ENCODE peak calls at places on chromosome 10, in four cellular contexts. One of them, this sample, is unnamed.

GRCh38 chr10:117262296-117263293 is 21.7 kb downstream of the SLC18A2 start:
- DNase-seq in foreskin fibroblast: no peak
- DNase-seq in cardiac muscle cell: no peak
- DNase-seq in cardiac fibroblast: no peak
- DNase-seq in this sample: no peak

GRCh38 chr10:112834661-112835060 is 115.4 kb upstream of the TCF7L2 start:
- DNase-seq in foreskin fibroblast: no peak
- DNase-seq in cardiac muscle cell: no peak
- DNase-seq in cardiac fibroblast: no peak
- DNase-seq in this sample: no peak

GRCh38 chr10:45280113-45280512 is 35.3 kb downstream of the OR13A1 start:
- DNase-seq in foreskin fibroblast: no peak
- DNase-seq in cardiac muscle cell: peak; percentile 6
- DNase-seq in cardiac fibroblast: no peak
- DNase-seq in this sample: no peak

GRCh38 chr10:97250952-97251351 is 41.5 kb downstream of the ARHGAP19 start:
- DNase-seq in foreskin fibroblast: no peak
- DNase-seq in cardiac muscle cell: no peak
- DNase-seq in cardiac fibroblast: no peak
- DNase-seq in this sample: no peak

GRCh38 chr10:35379226-35380137 is 43.2 kb downstream of the CCNY start:
- DNase-seq in foreskin fibroblast: no peak
- DNase-seq in cardiac muscle cell: peak; percentile 89
- DNase-seq in cardiac fibroblast: peak; percentile 93
- DNase-seq in this sample: no peak

GRCh38 chr10:7756360-7756992 is 31.3 kb downstream of the KIN start:
- DNase-seq in foreskin fibroblast: no peak
- DNase-seq in cardiac muscle cell: peak; percentile 48
- DNase-seq in cardiac fibroblast: peak; percentile 51
- DNase-seq in this sample: no peak

GRCh38 chr10:110508806-110509544 is 11.3 kb downstream of the DUSP5 start:
- DNase-seq in foreskin fibroblast: no peak
- DNase-seq in cardiac muscle cell: no peak
- DNase-seq in cardiac fibroblast: peak; percentile 3
- DNase-seq in this sample: no peak

GRCh38 chr10:83835948-83836641 is 303.2 kb upstream of the GHITM start:
- DNase-seq in foreskin fibroblast: no peak
- DNase-seq in cardiac muscle cell: no peak
- DNase-seq in cardiac fibroblast: no peak
- DNase-seq in this sample: no peak

GRCh38 chr10:77689339-77689738 is 51.7 kb upstream of the KCNMA1 start:
- DNase-seq in foreskin fibroblast: no peak
- DNase-seq in cardiac muscle cell: no peak
- DNase-seq in cardiac fibroblast: no peak
- DNase-seq in this sample: no peak

GRCh38 chr10:119217937-119218579 is 10.7 kb downstream of the GRK5 start:
- DNase-seq in foreskin fibroblast: no peak
- DNase-seq in cardiac muscle cell: peak; percentile 93
- DNase-seq in cardiac fibroblast: no peak
- DNase-seq in this sample: no peak

GRCh38 chr10:80459047-80459865 is 5.1 kb downstream of the TSPAN14 start:
- DNase-seq in foreskin fibroblast: peak; percentile 86
- DNase-seq in cardiac muscle cell: peak; percentile 77
- DNase-seq in cardiac fibroblast: peak; percentile 74
- DNase-seq in this sample: no peak

GRCh38 chr10:78413294-78414055 is 379.8 kb downstream of the RPS24 start:
- DNase-seq in foreskin fibroblast: no peak
- DNase-seq in cardiac muscle cell: no peak
- DNase-seq in cardiac fibroblast: no peak
- DNase-seq in this sample: no peak

GRCh38 chr10:8088504-8088903 is 34.0 kb downstream of the GATA3 start:
- DNase-seq in foreskin fibroblast: no peak
- DNase-seq in cardiac muscle cell: no peak
- DNase-seq in cardiac fibroblast: no peak
- DNase-seq in this sample: no peak

GRCh38 chr10:133163889-133164815 is 4.1 kb downstream of the KNDC1 start:
- DNase-seq in foreskin fibroblast: no peak
- DNase-seq in cardiac muscle cell: no peak
- DNase-seq in cardiac fibroblast: no peak
- DNase-seq in this sample: no peak

GRCh38 chr10:79488303-79488702 is 24.0 kb upstream of the EIF5AL1 start:
- DNase-seq in foreskin fibroblast: peak; percentile 93
- DNase-seq in cardiac muscle cell: peak; percentile 95
- DNase-seq in cardiac fibroblast: peak; percentile 94
- DNase-seq in this sample: no peak

GRCh38 chr10:100725041-100725440 is 20.3 kb upstream of the PAX2 start:
- DNase-seq in foreskin fibroblast: no peak
- DNase-seq in cardiac muscle cell: peak; percentile 50
- DNase-seq in cardiac fibroblast: peak; percentile 11
- DNase-seq in this sample: no peak

GRCh38 chr10:18557960-18558359 is 93.4 kb downstream of the NSUN6 start:
- DNase-seq in foreskin fibroblast: no peak
- DNase-seq in cardiac muscle cell: no peak
- DNase-seq in cardiac fibroblast: no peak
- DNase-seq in this sample: no peak

GRCh38 chr10:126634347-126634746 is 36.1 kb downstream of the C10orf90 start:
- DNase-seq in foreskin fibroblast: no peak
- DNase-seq in cardiac muscle cell: no peak
- DNase-seq in cardiac fibroblast: no peak
- DNase-seq in this sample: no peak

GRCh38 chr10:133162178-133162909 is 2.3 kb downstream of the KNDC1 start:
- DNase-seq in foreskin fibroblast: no peak
- DNase-seq in cardiac muscle cell: no peak
- DNase-seq in cardiac fibroblast: no peak
- DNase-seq in this sample: no peak

GRCh38 chr10:69269761-69270160 is 8.5 kb upstream of the HK1 start:
- DNase-seq in foreskin fibroblast: peak; percentile 7
- DNase-seq in cardiac muscle cell: peak; percentile 67
- DNase-seq in cardiac fibroblast: peak; percentile 51
- DNase-seq in this sample: no peak

GRCh38 chr10:5666324-5667220 is at the start of gene ASB13:
- DNase-seq in foreskin fibroblast: peak; percentile 50
- DNase-seq in cardiac muscle cell: peak; percentile 54
- DNase-seq in cardiac fibroblast: peak; percentile 37
- DNase-seq in this sample: peak; percentile 52

GRCh38 chr10:117972168-117972822 is 74.4 kb downstream of the RAB11FIP2 start:
- DNase-seq in foreskin fibroblast: no peak
- DNase-seq in cardiac muscle cell: no peak
- DNase-seq in cardiac fibroblast: no peak
- DNase-seq in this sample: no peak

GRCh38 chr10:101601541-101601940 is 13.4 kb downstream of the DPCD start:
- DNase-seq in foreskin fibroblast: no peak
- DNase-seq in cardiac muscle cell: no peak
- DNase-seq in cardiac fibroblast: no peak
- DNase-seq in this sample: no peak

GRCh38 chr10:99370993-99371392 is 41.8 kb downstream of the CNNM1 start:
- DNase-seq in foreskin fibroblast: no peak
- DNase-seq in cardiac muscle cell: peak; percentile 25
- DNase-seq in cardiac fibroblast: peak; percentile 41
- DNase-seq in this sample: peak; percentile 18

GRCh38 chr10:77007836-77008235 is 629.8 kb downstream of the KCNMA1 start:
- DNase-seq in foreskin fibroblast: no peak
- DNase-seq in cardiac muscle cell: no peak
- DNase-seq in cardiac fibroblast: peak; percentile 39
- DNase-seq in this sample: no peak

GRCh38 chr10:114384181-114384580 is 20.1 kb downstream of the AFAP1L2 start:
- DNase-seq in foreskin fibroblast: no peak
- DNase-seq in cardiac muscle cell: no peak
- DNase-seq in cardiac fibroblast: no peak
- DNase-seq in this sample: peak; percentile 39

GRCh38 chr10:29039659-29040309 is 249.1 kb upstream of the LYZL1 start:
- DNase-seq in foreskin fibroblast: peak; percentile 5
- DNase-seq in cardiac muscle cell: peak; percentile 96
- DNase-seq in cardiac fibroblast: peak; percentile 88
- DNase-seq in this sample: no peak

GRCh38 chr10:34505338-34505737 is 309.8 kb downstream of the PARD3 start:
- DNase-seq in foreskin fibroblast: no peak
- DNase-seq in cardiac muscle cell: peak; percentile 28
- DNase-seq in cardiac fibroblast: no peak
- DNase-seq in this sample: no peak

GRCh38 chr10:43221419-43222293 is 45.2 kb downstream of the RASGEF1A start:
- DNase-seq in foreskin fibroblast: no peak
- DNase-seq in cardiac muscle cell: no peak
- DNase-seq in cardiac fibroblast: no peak
- DNase-seq in this sample: no peak

GRCh38 chr10:69928339-69928738 is 124.3 kb upstream of the MACROH2A2 start:
- DNase-seq in foreskin fibroblast: no peak
- DNase-seq in cardiac muscle cell: no peak
- DNase-seq in cardiac fibroblast: no peak
- DNase-seq in this sample: no peak

GRCh38 chr10:33460461-33461294 is 126.2 kb upstream of the NRP1 start:
- DNase-seq in foreskin fibroblast: peak; percentile 74
- DNase-seq in cardiac muscle cell: peak; percentile 57
- DNase-seq in cardiac fibroblast: peak; percentile 62
- DNase-seq in this sample: no peak

GRCh38 chr10:97426776-97427570 is 982 bp downstream of the PGAM1 start:
- DNase-seq in foreskin fibroblast: no peak
- DNase-seq in cardiac muscle cell: no peak
- DNase-seq in cardiac fibroblast: peak; percentile 37
- DNase-seq in this sample: no peak

GRCh38 chr10:92222603-92223275 is 68.1 kb downstream of the CPEB3 start:
- DNase-seq in foreskin fibroblast: peak; percentile 58
- DNase-seq in cardiac muscle cell: peak; percentile 59
- DNase-seq in cardiac fibroblast: peak; percentile 84
- DNase-seq in this sample: no peak

GRCh38 chr10:124323145-124323725 is 95.5 kb downstream of the OAT start:
- DNase-seq in foreskin fibroblast: peak; percentile 23
- DNase-seq in cardiac muscle cell: peak; percentile 37
- DNase-seq in cardiac fibroblast: peak; percentile 64
- DNase-seq in this sample: no peak

GRCh38 chr10:119479532-119479931 is 63.0 kb downstream of the RGS10 start:
- DNase-seq in foreskin fibroblast: no peak
- DNase-seq in cardiac muscle cell: no peak
- DNase-seq in cardiac fibroblast: no peak
- DNase-seq in this sample: no peak

GRCh38 chr10:25232229-25232628 is 57.4 kb downstream of the GPR158 start:
- DNase-seq in foreskin fibroblast: no peak
- DNase-seq in cardiac muscle cell: no peak
- DNase-seq in cardiac fibroblast: no peak
- DNase-seq in this sample: no peak

GRCh38 chr10:25222085-25222660 is 47.4 kb downstream of the GPR158 start:
- DNase-seq in foreskin fibroblast: no peak
- DNase-seq in cardiac muscle cell: no peak
- DNase-seq in cardiac fibroblast: no peak
- DNase-seq in this sample: no peak

GRCh38 chr10:25231751-25232150 is 57.0 kb downstream of the GPR158 start:
- DNase-seq in foreskin fibroblast: no peak
- DNase-seq in cardiac muscle cell: no peak
- DNase-seq in cardiac fibroblast: no peak
- DNase-seq in this sample: no peak

DNA sequence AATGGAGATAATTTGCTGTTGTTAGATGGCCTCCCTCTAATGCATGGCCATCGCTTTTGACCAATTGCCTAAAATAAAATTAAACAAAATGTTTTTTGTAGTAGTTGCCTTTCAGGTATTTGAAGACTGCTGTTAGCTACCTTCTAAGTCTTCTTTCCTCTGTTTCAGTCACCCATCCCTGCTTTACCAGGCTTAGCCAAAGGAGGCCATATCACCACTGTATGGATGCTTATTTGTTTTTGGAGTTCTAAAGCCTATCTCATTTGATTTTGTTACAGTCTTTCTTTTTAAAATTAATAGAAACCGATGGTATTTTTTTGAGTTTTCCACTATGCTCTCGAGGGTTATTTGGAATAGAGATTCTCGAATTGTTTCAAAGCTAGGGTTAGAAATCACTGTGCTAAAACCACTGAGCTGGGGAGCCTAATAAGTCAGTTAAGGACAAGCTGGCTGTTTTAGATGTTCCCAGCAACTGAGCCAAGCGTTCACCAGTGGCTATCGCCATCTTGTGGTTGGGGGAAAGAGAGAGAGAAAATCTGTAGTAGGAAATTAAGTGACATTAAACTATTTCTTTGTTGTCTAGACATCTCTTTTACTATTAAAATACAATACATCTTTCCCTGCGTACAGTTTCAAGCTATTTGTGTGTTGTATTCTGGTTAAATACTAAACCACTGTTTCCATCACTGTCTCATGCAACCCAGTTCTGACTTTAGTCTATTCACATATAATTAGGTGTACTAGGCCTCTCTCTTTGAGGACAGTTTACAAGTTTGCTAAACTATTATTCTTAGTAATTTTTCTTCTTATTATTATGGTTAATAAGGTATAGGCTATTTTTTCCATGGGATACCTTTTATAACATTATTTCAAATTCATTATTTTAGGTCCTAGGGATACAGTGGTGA is 52.2 kb downstream of the GPR158 start:
- DNase-seq in foreskin fibroblast: peak; percentile 1
- DNase-seq in cardiac muscle cell: peak; percentile 84
- DNase-seq in cardiac fibroblast: peak; percentile 60
- DNase-seq in this sample: peak; percentile 26
- TF ChIP-seq CTCF in foreskin fibroblast: peak; percentile 71
- TF ChIP-seq CTCF in cardiac muscle cell: peak; percentile 83
- TF ChIP-seq CTCF in cardiac fibroblast: peak; percentile 67
- TF ChIP-seq CTCF in this sample: peak; percentile 81

GRCh38 chr10:108244443-108245228 is 1080.1 kb upstream of the SORCS1 start:
- DNase-seq in foreskin fibroblast: no peak
- DNase-seq in cardiac muscle cell: no peak
- DNase-seq in cardiac fibroblast: no peak
- DNase-seq in this sample: no peak

GRCh38 chr10:108254089-108254488 is 1089.6 kb upstream of the SORCS1 start:
- DNase-seq in foreskin fibroblast: no peak
- DNase-seq in cardiac muscle cell: no peak
- DNase-seq in cardiac fibroblast: no peak
- DNase-seq in this sample: no peak

GRCh38 chr10:108250954-108251620 is 1086.6 kb upstream of the SORCS1 start:
- DNase-seq in foreskin fibroblast: no peak
- DNase-seq in cardiac muscle cell: no peak
- DNase-seq in cardiac fibroblast: peak; percentile 1
- DNase-seq in this sample: no peak

GRCh38 chr10:108249940-108250339 is 1085.4 kb upstream of the SORCS1 start:
- DNase-seq in foreskin fibroblast: no peak
- DNase-seq in cardiac muscle cell: no peak
- DNase-seq in cardiac fibroblast: no peak
- DNase-seq in this sample: no peak
- TF ChIP-seq CTCF in foreskin fibroblast: no peak
- TF ChIP-seq CTCF in cardiac muscle cell: no peak
- TF ChIP-seq CTCF in cardiac fibroblast: no peak
- TF ChIP-seq CTCF in this sample: peak; percentile 27

GRCh38 chr10:93461807-93462178 is 20.3 kb downstream of the MYOF start:
- DNase-seq in foreskin fibroblast: peak; percentile 51
- DNase-seq in cardiac muscle cell: peak; percentile 54
- DNase-seq in cardiac fibroblast: peak; percentile 83
- DNase-seq in this sample: no peak
- TF ChIP-seq CTCF in foreskin fibroblast: no peak
- TF ChIP-seq CTCF in cardiac muscle cell: no peak
- TF ChIP-seq CTCF in cardiac fibroblast: no peak
- TF ChIP-seq CTCF in this sample: no peak

GRCh38 chr10:32055478-32056135 is 618 bp downstream of the KIF5B start:
- DNase-seq in foreskin fibroblast: peak; percentile 29
- DNase-seq in cardiac muscle cell: peak; percentile 69
- DNase-seq in cardiac fibroblast: peak; percentile 45
- DNase-seq in this sample: peak; percentile 57
- TF ChIP-seq CTCF in foreskin fibroblast: no peak
- TF ChIP-seq CTCF in cardiac muscle cell: peak; percentile 20
- TF ChIP-seq CTCF in cardiac fibroblast: peak; percentile 23
- TF ChIP-seq CTCF in this sample: no peak

GRCh38 chr10:61897671-61898434 is 3.6 kb upstream of the ARID5B start:
- DNase-seq in foreskin fibroblast: peak; percentile 47
- DNase-seq in cardiac muscle cell: peak; percentile 77
- DNase-seq in cardiac fibroblast: peak; percentile 54
- DNase-seq in this sample: no peak
- TF ChIP-seq CTCF in foreskin fibroblast: peak; percentile 16
- TF ChIP-seq CTCF in cardiac muscle cell: peak; percentile 36
- TF ChIP-seq CTCF in cardiac fibroblast: peak; percentile 46
- TF ChIP-seq CTCF in this sample: peak; percentile 52

GRCh38 chr10:88833722-88834121 is 17.9 kb downstream of the ANKRD22 start:
- DNase-seq in foreskin fibroblast: no peak
- DNase-seq in cardiac muscle cell: no peak
- DNase-seq in cardiac fibroblast: no peak
- DNase-seq in this sample: no peak
- TF ChIP-seq CTCF in foreskin fibroblast: no peak
- TF ChIP-seq CTCF in cardiac muscle cell: no peak
- TF ChIP-seq CTCF in cardiac fibroblast: no peak
- TF ChIP-seq CTCF in this sample: no peak